ENCODE peak calls at places on chromosomes 11 and 22, in seven cellular contexts. L is suprapubic skin, T is Peyer's patch, W is H54, S is adrenal gland, G is A549, X is GM12891. P is an unnamed sample.

GRCh38 chr22:43118024-43118849 is 7.7 kb downstream of the BIK start:
- DNase-seq in T (no peak), W (no peak), G (no peak), L (no peak), S (no peak), X (no peak), P (no peak)

GRCh38 chr11:45021692-45022130 is 71.0 kb upstream of the TP53I11 start:
- DNase-seq in G (no peak), S (peak), W (no peak), T (peak), X (no peak), L (peak), P (no peak)

GRCh38 chr22:44365196-44365802 is 52.5 kb upstream of the SHISAL1 start:
- DNase-seq in S (peak), T (no peak), W (no peak), X (no peak), G (no peak), L (no peak), P (no peak)

GRCh38 chr11:82892611-82893169 is 7.5 kb downstream of the PRCP start:
- DNase-seq in W (no peak), G (no peak), X (no peak), S (no peak), L (no peak), T (no peak), P (no peak)

GRCh38 chr11:12070446-12071267 is 39.7 kb upstream of the MICAL2 start:
- DNase-seq in T (peak), S (peak), X (no peak), W (no peak), L (peak), G (no peak), P (no peak)

GRCh38 chr22:25076281-25076680 is 123.4 kb upstream of the CRYBB3 start:
- DNase-seq in T (no peak), G (no peak), S (no peak), L (no peak), W (no peak), X (no peak), P (peak)

GRCh38 chr11:121038642-121039409 is 14.9 kb downstream of the TBCEL start:
- DNase-seq in S (no peak), G (no peak), X (no peak), L (no peak), W (no peak), T (no peak), P (peak)

GRCh38 chr22:19853879-19854777 is 546 bp downstream of the GNB1L start:
- DNase-seq in W (no peak), L (no peak), G (no peak), X (no peak), T (no peak), S (peak), P (peak)

GRCh38 chr11:38900156-38900679 is 2302.2 kb upstream of the RAG2 start:
- DNase-seq in S (no peak), G (no peak), T (no peak), W (no peak), L (no peak), X (no peak), P (no peak)

GRCh38 chr22:17446704-17447103 is 77.4 kb downstream of the CECR2 start:
- DNase-seq in X (no peak), W (no peak), T (no peak), G (no peak), S (no peak), L (no peak), P (peak)

GRCh38 chr22:22666307-22667091 is 22.1 kb downstream of the GGTLC2 start:
- DNase-seq in L (no peak), S (peak), T (peak), G (peak), W (no peak), X (peak), P (peak)

GRCh38 chr22:29647954-29648737 is 44.7 kb downstream of the NF2 start:
- DNase-seq in G (no peak), T (no peak), W (no peak), L (no peak), S (no peak), X (no peak), P (no peak)

GRCh38 chr11:34050536-34050935 is 995 bp upstream of the CAPRIN1 start:
- DNase-seq in S (no peak), G (no peak), T (no peak), L (no peak), W (no peak), X (no peak), P (no peak)

GRCh38 chr11:46075168-46075567 is 46.1 kb downstream of the PHF21A start:
- DNase-seq in S (no peak), W (peak), L (no peak), T (no peak), X (no peak), G (no peak), P (peak)

GRCh38 chr11:124732230-124732629 is 7.5 kb upstream of the NRGN start:
- DNase-seq in W (no peak), X (no peak), T (no peak), S (peak), G (no peak), L (no peak), P (peak)

GRCh38 chr22:17706451-17706900 is 67.8 kb downstream of the BID start:
- DNase-seq in S (peak), W (peak), T (peak), X (peak), L (no peak), G (peak), P (no peak)

GRCh38 chr11:2746401-2747230 is 46.8 kb upstream of the KCNQ1OT1 start:
- DNase-seq in S (peak), X (no peak), W (no peak), G (no peak), L (no peak), T (no peak), P (no peak)

GRCh38 chr11:6703247-6704063 is 20.3 kb upstream of the MRPL17 start:
- DNase-seq in X (no peak), W (peak), G (peak), T (peak), L (no peak), S (peak), P (peak)

GRCh38 chr11:88295028-88295427 is 42.5 kb downstream of the CTSC start:
- DNase-seq in S (no peak), T (no peak), X (no peak), G (no peak), W (no peak), L (no peak), P (no peak)

GRCh38 chr11:33649944-33650343 is 50.7 kb downstream of the C11orf91 start:
- DNase-seq in X (no peak), G (no peak), T (no peak), S (no peak), L (no peak), W (no peak), P (no peak)

GRCh38 chr11:119352857-119353260 is 6.4 kb upstream of the MFRP start:
- DNase-seq in W (no peak), X (no peak), L (no peak), G (no peak), T (no peak), S (peak), P (no peak)

GRCh38 chr11:11845551-11845950 is 3.8 kb downstream of the USP47 start:
- DNase-seq in W (no peak), L (no peak), T (no peak), X (no peak), G (no peak), S (no peak), P (no peak)

GRCh38 chr11:125941606-125942275 is 4.1 kb upstream of the VSIG10L2 start:
- DNase-seq in S (peak), T (peak), G (peak), X (peak), W (peak), L (no peak), P (peak)

GRCh38 chr11:11408436-11409221 is 55.6 kb upstream of the CSNK2A3 start:
- DNase-seq in W (no peak), X (no peak), S (peak), G (no peak), L (no peak), T (no peak), P (peak)

GRCh38 chr22:47632646-47633045 is 870.2 kb downstream of the TBC1D22A start:
- DNase-seq in S (no peak), L (no peak), T (no peak), X (no peak), W (no peak), G (no peak), P (no peak)

GRCh38 chr22:47629791-47630655 is 867.6 kb downstream of the TBC1D22A start:
- DNase-seq in T (no peak), G (no peak), X (no peak), S (no peak), L (no peak), W (no peak), P (no peak)

GRCh38 chr22:47630741-47631534 is 868.5 kb downstream of the TBC1D22A start:
- DNase-seq in T (no peak), X (no peak), G (no peak), W (peak), S (no peak), L (no peak), P (no peak)

GRCh38 chr22:47633111-47633510 is 870.7 kb downstream of the TBC1D22A start:
- DNase-seq in W (no peak), X (no peak), S (no peak), G (no peak), T (no peak), L (no peak), P (no peak)

DNA sequence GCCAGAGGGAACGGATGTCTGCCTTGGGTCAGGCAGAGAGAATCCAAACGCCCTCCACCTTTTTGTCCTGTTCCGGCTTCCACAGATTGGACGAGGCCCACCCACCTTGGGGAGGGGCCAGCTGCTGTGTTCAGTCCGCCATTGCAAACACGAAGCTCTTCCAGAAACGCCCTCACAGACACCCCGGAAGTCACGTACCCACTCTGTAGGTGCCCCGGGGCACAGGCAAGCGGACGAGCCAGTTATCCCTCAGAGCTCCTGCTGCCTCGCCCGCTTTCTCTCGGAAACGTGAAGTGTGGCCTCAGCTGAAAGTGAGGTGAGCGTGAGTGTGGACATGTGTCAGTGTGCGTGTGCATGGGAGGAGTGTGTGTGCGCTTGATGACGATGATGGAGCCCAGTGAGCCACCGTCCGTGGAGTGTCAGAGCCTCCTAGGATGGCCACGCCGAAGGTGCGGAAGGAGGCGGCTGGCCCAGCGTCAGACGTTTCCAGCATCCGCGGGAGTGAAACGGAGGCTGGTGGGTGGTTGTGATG is 869.2 kb downstream of the TBC1D22A start:
- DNase-seq in W (peak), S (no peak), T (no peak), L (no peak), X (no peak), G (no peak), P (no peak)
- TF ChIP-seq POLR2A in W (peak), S (no peak), T (no peak), L (no peak), X (no peak), G (no peak), P (no peak)

DNA sequence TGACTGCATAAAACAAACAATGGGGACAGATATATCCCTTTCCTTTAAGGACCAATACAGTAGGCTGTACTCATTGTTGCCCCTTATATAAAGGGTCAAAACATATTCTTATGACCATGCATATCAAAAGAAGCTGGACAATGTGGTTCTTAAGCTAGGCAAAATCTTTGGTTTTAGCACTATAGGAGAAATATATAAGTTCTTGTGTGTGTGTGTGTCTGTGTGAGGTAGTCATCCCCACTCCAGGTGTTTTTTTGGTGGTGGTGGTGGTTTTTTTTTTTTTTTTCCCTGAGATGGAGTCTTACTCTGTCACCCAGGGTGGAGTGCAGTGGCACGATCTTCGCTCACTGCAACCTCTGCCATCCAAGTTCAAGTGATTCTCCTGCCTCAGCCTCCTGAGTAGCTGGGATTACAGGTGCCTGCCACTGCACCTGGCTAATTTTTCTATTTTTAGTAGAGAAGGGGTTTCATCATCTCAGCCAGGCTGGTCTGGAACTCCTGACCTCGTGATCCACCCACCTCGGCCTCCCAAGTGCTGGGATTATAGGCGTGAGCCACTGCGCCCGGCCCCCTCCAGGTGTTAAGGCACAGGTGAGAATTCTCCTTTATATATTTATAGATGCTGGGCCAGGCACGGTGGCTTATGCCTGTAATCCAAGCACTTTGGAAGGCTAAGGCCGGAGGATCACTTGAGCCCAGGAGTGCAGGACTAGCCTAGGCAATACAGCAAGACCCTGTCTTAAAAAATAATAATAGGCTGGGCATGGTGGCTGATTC is 12.0 kb upstream of the ZNF143 start:
- DNase-seq in S (no peak), L (no peak), T (no peak), X (no peak), W (no peak), G (no peak), P (no peak)
- TF ChIP-seq POLR2A in S (no peak), L (no peak), T (no peak), X (no peak), W (no peak), G (no peak), P (no peak)

DNA sequence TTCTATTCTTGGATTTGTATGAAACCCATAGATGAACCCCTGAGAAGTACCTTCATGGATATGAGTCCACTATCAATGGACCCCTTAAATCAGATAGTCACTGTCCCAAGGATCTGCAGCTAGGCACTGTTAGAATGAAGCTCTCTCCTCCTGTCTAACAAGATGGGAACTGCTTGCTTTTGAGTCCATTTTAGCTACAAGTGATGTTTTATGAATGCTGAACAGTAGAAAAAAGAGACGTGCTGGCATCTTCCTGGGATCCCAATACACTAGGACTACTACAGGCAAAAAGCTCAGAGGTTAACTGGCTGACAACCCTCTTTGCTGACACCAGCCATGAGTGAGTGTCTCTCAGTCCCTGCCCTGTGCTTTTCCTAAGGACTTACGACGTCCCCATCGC is 213.4 kb downstream of the NTM start:
- DNase-seq in T (no peak), X (no peak), W (no peak), L (no peak), G (no peak), S (no peak), P (no peak)
- TF ChIP-seq POLR2A in T (no peak), X (no peak), W (no peak), L (no peak), G (no peak), S (no peak), P (no peak)

GRCh38 chr11:115687934-115688333 is 183.7 kb upstream of the CADM1 start:
- DNase-seq in W (no peak), L (no peak), T (no peak), X (no peak), S (no peak), G (no peak), P (no peak)
- TF ChIP-seq POLR2A in W (no peak), L (no peak), T (no peak), X (no peak), S (no peak), G (no peak), P (no peak)

DNA sequence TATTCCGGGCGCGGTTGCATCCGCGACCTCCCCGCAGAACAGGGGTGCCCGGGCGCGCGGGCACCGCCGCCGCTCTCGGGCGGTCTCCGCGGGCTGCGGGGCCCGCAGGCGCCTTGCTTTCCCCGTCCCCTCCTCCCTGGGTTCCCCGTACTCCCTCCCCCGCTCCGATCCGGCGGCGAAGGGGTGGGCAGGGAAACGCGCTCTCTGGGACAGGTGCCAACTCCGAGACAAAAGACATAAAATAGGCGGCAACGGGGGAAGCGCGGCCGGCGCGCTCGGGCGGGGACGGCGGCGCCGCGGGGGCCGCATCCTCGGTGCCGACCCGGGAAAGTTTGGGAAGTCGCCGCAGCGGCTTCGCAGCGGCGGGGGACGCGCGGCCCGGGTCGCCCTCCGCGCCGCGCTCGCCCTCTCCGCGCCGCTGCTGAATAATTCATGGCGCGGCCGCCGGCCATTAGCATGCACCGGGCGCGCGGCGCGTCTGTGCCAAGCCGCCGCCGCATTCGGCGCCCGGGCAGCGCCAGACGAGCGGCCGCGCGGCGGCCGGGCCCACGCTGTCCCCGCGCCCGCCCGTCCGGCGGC is 78.8 kb upstream of the PPARA start:
- DNase-seq in X (no peak), S (peak), W (no peak), L (peak), G (no peak), T (peak), P (no peak)
- TF ChIP-seq POLR2A in X (no peak), S (peak), W (peak), L (peak), G (peak), T (peak), P (peak)

GRCh38 chr22:46057206-46057605 is 80.2 kb upstream of the WNT7B start:
- DNase-seq in G (no peak), X (no peak), W (no peak), T (peak), L (peak), S (peak), P (no peak)

GRCh38 chr22:46056169-46057041 is 79.4 kb upstream of the WNT7B start:
- DNase-seq in X (no peak), L (peak), S (peak), G (no peak), T (peak), W (no peak), P (no peak)

GRCh38 chr22:46058591-46059519 is 81.9 kb upstream of the WNT7B start:
- DNase-seq in W (no peak), G (no peak), L (peak), S (peak), X (no peak), T (peak), P (no peak)

GRCh38 chr22:46055851-46056168 is 78.8 kb upstream of the WNT7B start:
- DNase-seq in X (no peak), T (peak), W (no peak), L (no peak), S (no peak), G (no peak), P (no peak)

GRCh38 chr22:46057762-46058420 is 80.9 kb upstream of the WNT7B start:
- DNase-seq in L (peak), X (peak), W (no peak), G (no peak), S (peak), T (peak), P (no peak)
- TF ChIP-seq POLR2A in L (no peak), X (no peak), W (no peak), G (no peak), S (peak), T (no peak), P (peak)

P was measured in erythroblast.